ENCODE peak calls at places on chromosomes 11 and 22, in four cellular contexts. One of them, this sample, is unnamed.

GRCh38 chr11:26993965-26994446 is at the start of gene FIBIN:
- DNase-seq in HFF-Myc: no peak
- DNase-seq in Panc1: no peak
- DNase-seq in HFFc6: peak
- DNase-seq in this sample: no peak

GRCh38 chr11:88206746-88207145 is 31.5 kb upstream of the RAB38 start:
- DNase-seq in HFF-Myc: no peak
- DNase-seq in Panc1: no peak
- DNase-seq in HFFc6: no peak
- DNase-seq in this sample: no peak

GRCh38 chr11:75429902-75430691 is 2.9 kb downstream of the KLHL35 start:
- DNase-seq in HFF-Myc: no peak
- DNase-seq in Panc1: no peak
- DNase-seq in HFFc6: no peak
- DNase-seq in this sample: no peak

GRCh38 chr11:8766993-8767374 is 84.4 kb downstream of the RPL27A start:
- DNase-seq in HFF-Myc: no peak
- DNase-seq in Panc1: no peak
- DNase-seq in HFFc6: no peak
- DNase-seq in this sample: no peak

GRCh38 chr11:35742707-35743454 is 80.3 kb downstream of the TRIM44 start:
- DNase-seq in HFF-Myc: no peak
- DNase-seq in Panc1: no peak
- DNase-seq in HFFc6: no peak
- DNase-seq in this sample: no peak

GRCh38 chr11:34994859-34995258 is 78.4 kb downstream of the PDHX start:
- DNase-seq in HFF-Myc: no peak
- DNase-seq in Panc1: no peak
- DNase-seq in HFFc6: no peak
- DNase-seq in this sample: no peak

GRCh38 chr22:29306175-29306829 is at the start of gene GAS2L1:
- DNase-seq in HFF-Myc: peak
- DNase-seq in Panc1: no peak
- DNase-seq in HFFc6: peak
- DNase-seq in this sample: peak

GRCh38 chr11:82892611-82893169 is 7.5 kb downstream of the PRCP start:
- DNase-seq in HFF-Myc: no peak
- DNase-seq in Panc1: no peak
- DNase-seq in HFFc6: no peak
- DNase-seq in this sample: no peak

GRCh38 chr11:9263840-9264380 is 1.2 kb downstream of the DENND5A start:
- DNase-seq in HFF-Myc: no peak
- DNase-seq in Panc1: no peak
- DNase-seq in HFFc6: peak
- DNase-seq in this sample: no peak

GRCh38 chr22:47398491-47398890 is 636.0 kb downstream of the TBC1D22A start:
- DNase-seq in HFF-Myc: no peak
- DNase-seq in Panc1: no peak
- DNase-seq in HFFc6: no peak
- DNase-seq in this sample: peak

GRCh38 chr22:35160268-35160667 is 94.3 kb downstream of the ISX start:
- DNase-seq in HFF-Myc: no peak
- DNase-seq in Panc1: no peak
- DNase-seq in HFFc6: no peak
- DNase-seq in this sample: no peak

GRCh38 chr11:130874396-130874795 is 41.9 kb downstream of the SNX19 start:
- DNase-seq in HFF-Myc: no peak
- DNase-seq in Panc1: no peak
- DNase-seq in HFFc6: peak
- DNase-seq in this sample: no peak

GRCh38 chr11:65717906-65718305 is 2.7 kb downstream of the RNASEH2C start:
- DNase-seq in HFF-Myc: no peak
- DNase-seq in Panc1: no peak
- DNase-seq in HFFc6: no peak
- DNase-seq in this sample: no peak

GRCh38 chr11:65718964-65719492 is 1.6 kb downstream of the RNASEH2C start:
- DNase-seq in HFF-Myc: no peak
- DNase-seq in Panc1: no peak
- DNase-seq in HFFc6: peak
- DNase-seq in this sample: no peak

GRCh38 chr11:65720237-65720934 is at the start of gene RNASEH2C:
- DNase-seq in HFF-Myc: no peak
- DNase-seq in Panc1: peak
- DNase-seq in HFFc6: peak
- DNase-seq in this sample: peak

GRCh38 chr11:65718531-65718930 is 2.1 kb downstream of the RNASEH2C start:
- DNase-seq in HFF-Myc: no peak
- DNase-seq in Panc1: no peak
- DNase-seq in HFFc6: no peak
- DNase-seq in this sample: no peak

GRCh38 chr11:65719887-65720236 is 736 bp downstream of the RNASEH2C start:
- DNase-seq in HFF-Myc: no peak
- DNase-seq in Panc1: no peak
- DNase-seq in HFFc6: peak
- DNase-seq in this sample: no peak
- TF ChIP-seq CTCF in HFF-Myc: no peak
- TF ChIP-seq CTCF in Panc1: no peak
- TF ChIP-seq CTCF in HFFc6: no peak
- TF ChIP-seq CTCF in this sample: no peak

DNA sequence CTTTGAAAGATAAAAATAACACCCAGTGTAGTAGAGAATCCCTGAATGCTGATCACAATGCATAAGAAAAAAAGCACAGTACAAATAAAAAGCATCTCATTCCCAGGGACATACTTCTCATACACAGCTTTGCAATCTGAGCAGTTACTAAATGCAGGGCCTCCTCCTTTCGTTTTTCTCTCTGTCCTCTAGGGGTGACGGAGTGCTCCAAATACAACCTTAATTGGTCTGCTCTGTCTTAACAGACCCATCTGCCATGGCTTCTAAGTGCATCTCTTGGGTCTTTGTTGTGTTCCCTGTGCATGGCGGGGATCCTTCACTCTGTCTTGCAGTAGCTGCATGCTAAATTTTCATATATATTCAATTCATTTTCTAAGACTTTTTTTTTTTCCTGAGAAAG is 1114.2 kb upstream of the RAG2 start:
- DNase-seq in HFF-Myc: no peak
- DNase-seq in Panc1: no peak
- DNase-seq in HFFc6: no peak
- DNase-seq in this sample: no peak
- TF ChIP-seq CTCF in HFF-Myc: no peak
- TF ChIP-seq CTCF in Panc1: peak
- TF ChIP-seq CTCF in HFFc6: peak
- TF ChIP-seq CTCF in this sample: no peak

DNA sequence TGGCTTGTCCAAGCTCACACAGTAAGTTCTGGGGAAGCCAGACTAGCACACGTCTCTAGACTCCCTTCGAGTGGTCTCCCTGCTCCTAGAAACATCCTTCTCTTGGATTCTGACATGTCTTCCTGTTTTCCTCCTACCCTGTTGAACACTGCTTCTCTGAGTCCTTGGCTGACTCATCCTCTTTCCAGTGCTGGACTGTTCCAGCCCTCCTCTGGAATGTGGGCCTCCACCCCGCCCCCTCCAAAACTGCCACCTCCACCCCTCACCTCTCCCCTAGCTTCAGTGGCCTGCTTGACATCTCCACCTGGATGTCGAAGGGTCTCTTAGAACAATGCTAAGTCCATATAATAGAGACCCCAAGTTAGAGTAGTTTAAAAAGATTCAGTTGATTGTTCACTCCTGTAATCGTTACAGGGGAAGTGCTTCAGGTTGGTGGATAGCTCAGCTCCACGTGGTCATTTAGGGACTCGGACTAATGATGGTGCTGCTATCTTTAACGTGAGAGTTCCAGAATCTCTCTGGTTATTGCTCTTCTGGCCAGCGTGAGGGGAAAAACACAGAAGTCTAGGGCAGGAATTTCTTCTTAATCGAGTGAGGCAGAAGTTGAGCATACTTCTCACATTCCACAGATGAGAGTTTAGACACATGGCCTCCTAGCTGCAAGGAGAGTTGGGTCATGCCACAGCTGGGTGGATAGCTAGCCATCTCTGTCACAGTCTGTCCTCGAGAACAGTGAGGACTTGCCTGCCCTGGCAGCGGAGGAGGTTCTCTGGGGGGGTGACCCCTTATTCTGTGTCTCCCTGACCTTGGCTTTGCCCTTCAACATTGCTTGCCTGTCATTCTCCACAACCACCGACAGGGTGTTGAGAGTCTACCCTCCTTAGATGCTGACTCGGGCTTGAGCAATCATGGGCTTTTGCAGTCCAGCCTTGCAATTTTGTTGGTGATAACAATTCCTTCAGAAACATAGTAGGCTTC is 4.7 kb upstream of the C11orf96 start:
- DNase-seq in HFF-Myc: no peak
- DNase-seq in Panc1: no peak
- DNase-seq in HFFc6: peak
- DNase-seq in this sample: no peak
- TF ChIP-seq CTCF in HFF-Myc: no peak
- TF ChIP-seq CTCF in Panc1: no peak
- TF ChIP-seq CTCF in HFFc6: peak
- TF ChIP-seq CTCF in this sample: no peak

GRCh38 chr11:76553554-76554476 is 109.0 kb downstream of the EMSY start:
- DNase-seq in HFF-Myc: no peak
- DNase-seq in Panc1: no peak
- DNase-seq in HFFc6: no peak
- DNase-seq in this sample: no peak

GRCh38 chr11:76550781-76551180 is 106.0 kb downstream of the EMSY start:
- DNase-seq in HFF-Myc: no peak
- DNase-seq in Panc1: no peak
- DNase-seq in HFFc6: no peak
- DNase-seq in this sample: no peak

GRCh38 chr11:76554767-76555166 is 109.9 kb downstream of the EMSY start:
- DNase-seq in HFF-Myc: no peak
- DNase-seq in Panc1: no peak
- DNase-seq in HFFc6: no peak
- DNase-seq in this sample: no peak

GRCh38 chr11:76552987-76553386 is 108.2 kb downstream of the EMSY start:
- DNase-seq in HFF-Myc: no peak
- DNase-seq in Panc1: no peak
- DNase-seq in HFFc6: no peak
- DNase-seq in this sample: no peak

GRCh38 chr11:76551400-76551799 is 106.6 kb downstream of the EMSY start:
- DNase-seq in HFF-Myc: no peak
- DNase-seq in Panc1: no peak
- DNase-seq in HFFc6: no peak
- DNase-seq in this sample: no peak
- TF ChIP-seq CTCF in HFF-Myc: no peak
- TF ChIP-seq CTCF in Panc1: no peak
- TF ChIP-seq CTCF in HFFc6: peak
- TF ChIP-seq CTCF in this sample: no peak

GRCh38 chr11:14969922-14970323 is 2.2 kb downstream of the CALCA start:
- DNase-seq in HFF-Myc: no peak
- DNase-seq in Panc1: no peak
- DNase-seq in HFFc6: peak
- DNase-seq in this sample: no peak
- TF ChIP-seq CTCF in HFF-Myc: peak
- TF ChIP-seq CTCF in Panc1: peak
- TF ChIP-seq CTCF in HFFc6: peak
- TF ChIP-seq CTCF in this sample: peak

DNA sequence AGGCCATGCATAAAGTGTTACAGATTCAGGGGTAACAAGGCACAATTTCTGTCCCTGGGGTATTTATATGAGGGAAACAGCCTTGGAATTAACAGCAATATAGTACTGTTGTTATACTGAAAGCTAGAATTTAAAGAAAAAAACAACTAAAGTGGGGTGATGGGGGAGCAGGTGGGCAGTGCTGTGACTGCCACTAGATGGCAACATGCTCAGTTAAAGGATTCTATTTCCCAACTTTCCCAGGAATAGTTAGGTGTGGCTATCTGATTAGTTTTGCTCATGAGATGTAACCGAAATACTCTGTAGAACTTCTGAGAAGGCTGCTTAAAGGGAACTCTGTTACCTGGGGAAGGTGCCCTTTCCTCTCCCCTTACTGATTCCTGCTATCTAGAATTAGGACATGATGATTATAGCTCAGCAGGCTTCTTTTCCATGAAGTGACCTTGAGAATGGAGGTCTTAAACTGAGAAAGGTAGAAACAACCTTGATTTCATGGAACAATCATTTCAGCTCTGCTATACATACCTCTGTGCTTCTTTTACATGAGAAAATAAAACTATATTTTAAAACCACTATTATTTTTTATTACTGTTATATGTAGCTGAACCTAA is 102.6 kb downstream of the RELT start:
- DNase-seq in HFF-Myc: no peak
- DNase-seq in Panc1: peak
- DNase-seq in HFFc6: peak
- DNase-seq in this sample: no peak
- TF ChIP-seq CTCF in HFF-Myc: peak
- TF ChIP-seq CTCF in Panc1: peak
- TF ChIP-seq CTCF in HFFc6: peak
- TF ChIP-seq CTCF in this sample: peak

GRCh38 chr11:47551086-47551485 is 1.8 kb downstream of the CELF1 start:
- DNase-seq in HFF-Myc: no peak
- DNase-seq in Panc1: peak
- DNase-seq in HFFc6: peak
- DNase-seq in this sample: no peak
- TF ChIP-seq CTCF in HFF-Myc: peak
- TF ChIP-seq CTCF in Panc1: no peak
- TF ChIP-seq CTCF in HFFc6: peak
- TF ChIP-seq CTCF in this sample: peak

GRCh38 chr11:106160494-106160893 is 83.0 kb downstream of the AASDHPPT start:
- DNase-seq in HFF-Myc: no peak
- DNase-seq in Panc1: no peak
- DNase-seq in HFFc6: no peak
- DNase-seq in this sample: no peak

GRCh38 chr11:106159846-106160245 is 82.4 kb downstream of the AASDHPPT start:
- DNase-seq in HFF-Myc: no peak
- DNase-seq in Panc1: no peak
- DNase-seq in HFFc6: no peak
- DNase-seq in this sample: no peak

GRCh38 chr11:106152824-106153223 is 75.4 kb downstream of the AASDHPPT start:
- DNase-seq in HFF-Myc: no peak
- DNase-seq in Panc1: no peak
- DNase-seq in HFFc6: peak
- DNase-seq in this sample: no peak

GRCh38 chr11:106152013-106152412 is 74.6 kb downstream of the AASDHPPT start:
- DNase-seq in HFF-Myc: peak
- DNase-seq in Panc1: no peak
- DNase-seq in HFFc6: no peak
- DNase-seq in this sample: no peak

DNA sequence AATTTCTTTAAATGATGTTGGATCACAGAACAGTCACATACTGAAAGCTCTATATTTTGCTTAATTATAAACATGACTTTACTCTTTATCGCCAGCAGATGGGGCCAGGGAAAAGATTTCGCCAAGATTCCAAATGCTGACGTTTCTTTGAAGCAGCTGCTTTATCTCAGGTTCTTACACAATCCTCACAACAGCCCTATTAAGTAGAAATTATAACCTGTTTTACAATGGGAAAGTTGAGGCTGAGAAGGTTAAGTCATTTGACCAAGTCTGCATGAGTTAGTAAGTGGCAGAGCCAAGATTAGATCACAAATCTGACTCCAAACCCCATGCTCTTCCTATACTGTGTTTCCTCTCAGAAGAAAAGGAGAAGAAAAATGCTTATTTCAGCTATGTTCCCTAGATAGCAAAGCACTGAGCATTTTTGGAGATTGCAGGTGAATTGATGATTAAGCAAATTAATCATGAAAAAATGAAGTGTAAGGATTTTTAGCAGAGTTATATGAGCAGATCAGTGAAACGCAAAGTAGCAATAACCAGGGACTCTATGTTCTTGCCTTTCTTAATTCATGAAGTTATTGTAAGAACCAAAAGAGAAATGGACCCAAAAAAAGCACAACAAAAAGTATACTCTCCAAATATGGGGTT is 79.0 kb downstream of the AASDHPPT start:
- DNase-seq in HFF-Myc: peak
- DNase-seq in Panc1: peak
- DNase-seq in HFFc6: peak
- DNase-seq in this sample: no peak
- TF ChIP-seq CTCF in HFF-Myc: peak
- TF ChIP-seq CTCF in Panc1: peak
- TF ChIP-seq CTCF in HFFc6: peak
- TF ChIP-seq CTCF in this sample: peak

This sample was measured in D721Med.